ENCODE peak calls at places on chromosomes 2 and 18, in eight cellular contexts. One of them, this sample, is unnamed.

GRCh38 chr2:260507-261161 is 3.2 kb downstream of the SH3YL1 start:
- DNase-seq in body of pancreas: no peak
- DNase-seq in fibroblast of lung: no peak
- DNase-seq in activated CD8-positive, alpha-beta memory T cell treated with anti-CD3 and anti-CD28 coated beads for 4 hours: no peak
- DNase-seq in NCI-H1417: no peak
- DNase-seq in T-helper 1 cell: no peak
- DNase-seq in skeletal muscle cell: no peak
- DNase-seq in cardiac septum: no peak
- DNase-seq in this sample: no peak

GRCh38 chr2:219706823-219707281 is 79.4 kb downstream of the SLC4A3 start:
- DNase-seq in skeletal muscle cell: no peak
- DNase-seq in body of pancreas: no peak
- DNase-seq in T-helper 1 cell: no peak
- DNase-seq in cardiac septum: no peak
- DNase-seq in activated CD8-positive, alpha-beta memory T cell treated with anti-CD3 and anti-CD28 coated beads for 4 hours: no peak
- DNase-seq in fibroblast of lung: peak
- DNase-seq in NCI-H1417: no peak
- DNase-seq in this sample: no peak

GRCh38 chr18:3048121-3048520 is 35.2 kb upstream of the LPIN2 start:
- DNase-seq in NCI-H1417: no peak
- DNase-seq in skeletal muscle cell: no peak
- DNase-seq in activated CD8-positive, alpha-beta memory T cell treated with anti-CD3 and anti-CD28 coated beads for 4 hours: no peak
- DNase-seq in fibroblast of lung: no peak
- DNase-seq in cardiac septum: no peak
- DNase-seq in T-helper 1 cell: no peak
- DNase-seq in body of pancreas: no peak
- DNase-seq in this sample: no peak

GRCh38 chr2:218342837-218343236 is 13.8 kb upstream of the CATIP start:
- DNase-seq in cardiac septum: no peak
- DNase-seq in NCI-H1417: no peak
- DNase-seq in T-helper 1 cell: no peak
- DNase-seq in skeletal muscle cell: no peak
- DNase-seq in body of pancreas: no peak
- DNase-seq in fibroblast of lung: no peak
- DNase-seq in activated CD8-positive, alpha-beta memory T cell treated with anti-CD3 and anti-CD28 coated beads for 4 hours: no peak
- DNase-seq in this sample: no peak

GRCh38 chr2:101120124-101120996 is 30.8 kb downstream of the TBC1D8 start:
- DNase-seq in body of pancreas: peak
- DNase-seq in T-helper 1 cell: no peak
- DNase-seq in NCI-H1417: no peak
- DNase-seq in skeletal muscle cell: peak
- DNase-seq in activated CD8-positive, alpha-beta memory T cell treated with anti-CD3 and anti-CD28 coated beads for 4 hours: no peak
- DNase-seq in fibroblast of lung: peak
- DNase-seq in cardiac septum: peak
- DNase-seq in this sample: peak

GRCh38 chr2:118718921-118719320 is 128.5 kb downstream of the EN1 start:
- DNase-seq in activated CD8-positive, alpha-beta memory T cell treated with anti-CD3 and anti-CD28 coated beads for 4 hours: no peak
- DNase-seq in T-helper 1 cell: no peak
- DNase-seq in NCI-H1417: no peak
- DNase-seq in fibroblast of lung: no peak
- DNase-seq in cardiac septum: no peak
- DNase-seq in body of pancreas: no peak
- DNase-seq in skeletal muscle cell: no peak
- DNase-seq in this sample: no peak

GRCh38 chr2:152566728-152567069 is 150.6 kb downstream of the PRPF40A start:
- DNase-seq in fibroblast of lung: peak
- DNase-seq in cardiac septum: no peak
- DNase-seq in skeletal muscle cell: no peak
- DNase-seq in activated CD8-positive, alpha-beta memory T cell treated with anti-CD3 and anti-CD28 coated beads for 4 hours: no peak
- DNase-seq in body of pancreas: no peak
- DNase-seq in T-helper 1 cell: no peak
- DNase-seq in NCI-H1417: no peak
- DNase-seq in this sample: no peak

GRCh38 chr2:221780281-221780688 is 208.2 kb upstream of the EPHA4 start:
- DNase-seq in T-helper 1 cell: no peak
- DNase-seq in activated CD8-positive, alpha-beta memory T cell treated with anti-CD3 and anti-CD28 coated beads for 4 hours: no peak
- DNase-seq in fibroblast of lung: peak
- DNase-seq in skeletal muscle cell: no peak
- DNase-seq in body of pancreas: no peak
- DNase-seq in NCI-H1417: no peak
- DNase-seq in cardiac septum: no peak
- DNase-seq in this sample: no peak

GRCh38 chr2:43307046-43307445 is 80.6 kb upstream of the ZFP36L2 start:
- DNase-seq in body of pancreas: no peak
- DNase-seq in NCI-H1417: no peak
- DNase-seq in activated CD8-positive, alpha-beta memory T cell treated with anti-CD3 and anti-CD28 coated beads for 4 hours: no peak
- DNase-seq in fibroblast of lung: no peak
- DNase-seq in skeletal muscle cell: no peak
- DNase-seq in T-helper 1 cell: no peak
- DNase-seq in cardiac septum: no peak
- DNase-seq in this sample: no peak

GRCh38 chr2:48279347-48279746 is 250.6 kb upstream of the STON1 start:
- DNase-seq in body of pancreas: no peak
- DNase-seq in T-helper 1 cell: no peak
- DNase-seq in fibroblast of lung: no peak
- DNase-seq in NCI-H1417: peak
- DNase-seq in cardiac septum: no peak
- DNase-seq in skeletal muscle cell: no peak
- DNase-seq in activated CD8-positive, alpha-beta memory T cell treated with anti-CD3 and anti-CD28 coated beads for 4 hours: no peak
- DNase-seq in this sample: no peak

GRCh38 chr2:9263388-9263787 is 56.8 kb downstream of the ASAP2 start:
- DNase-seq in fibroblast of lung: no peak
- DNase-seq in T-helper 1 cell: no peak
- DNase-seq in cardiac septum: no peak
- DNase-seq in body of pancreas: no peak
- DNase-seq in skeletal muscle cell: no peak
- DNase-seq in NCI-H1417: no peak
- DNase-seq in activated CD8-positive, alpha-beta memory T cell treated with anti-CD3 and anti-CD28 coated beads for 4 hours: no peak
- DNase-seq in this sample: no peak

GRCh38 chr2:179528576-179529069 is 264.0 kb upstream of the SESTD1 start:
- DNase-seq in body of pancreas: no peak
- DNase-seq in fibroblast of lung: no peak
- DNase-seq in NCI-H1417: no peak
- DNase-seq in T-helper 1 cell: no peak
- DNase-seq in cardiac septum: no peak
- DNase-seq in activated CD8-positive, alpha-beta memory T cell treated with anti-CD3 and anti-CD28 coated beads for 4 hours: no peak
- DNase-seq in skeletal muscle cell: no peak
- DNase-seq in this sample: no peak

GRCh38 chr18:9629709-9630108 is 15.3 kb upstream of the PPP4R1 start:
- DNase-seq in activated CD8-positive, alpha-beta memory T cell treated with anti-CD3 and anti-CD28 coated beads for 4 hours: no peak
- DNase-seq in body of pancreas: no peak
- DNase-seq in NCI-H1417: no peak
- DNase-seq in skeletal muscle cell: no peak
- DNase-seq in cardiac septum: no peak
- DNase-seq in T-helper 1 cell: no peak
- DNase-seq in fibroblast of lung: peak
- DNase-seq in this sample: no peak

GRCh38 chr18:9619990-9620389 is 5.6 kb upstream of the PPP4R1 start:
- DNase-seq in body of pancreas: no peak
- DNase-seq in NCI-H1417: no peak
- DNase-seq in cardiac septum: no peak
- DNase-seq in skeletal muscle cell: no peak
- DNase-seq in activated CD8-positive, alpha-beta memory T cell treated with anti-CD3 and anti-CD28 coated beads for 4 hours: no peak
- DNase-seq in fibroblast of lung: peak
- DNase-seq in T-helper 1 cell: no peak
- DNase-seq in this sample: no peak